ENCODE peak calls at places on chromosomes 4 and X, in four cellular contexts. One of them, this sample, is unnamed.

GRCh38 chr4:172393220-172393619 is 580.0 kb downstream of the GALNTL6 start:
- DNase-seq in AML-193: no peak
- DNase-seq in HT-29: no peak
- DNase-seq in activated CD8-positive, alpha-beta T cell treated with anti-CD3 and anti-CD28 coated beads for 36 hours: no peak
- DNase-seq in this sample: no peak

GRCh38 chr4:88820723-88821368 is 123.2 kb upstream of the NAP1L5 start:
- DNase-seq in AML-193: no peak
- DNase-seq in HT-29: no peak
- DNase-seq in activated CD8-positive, alpha-beta T cell treated with anti-CD3 and anti-CD28 coated beads for 36 hours: no peak
- DNase-seq in this sample: no peak

GRCh38 chr4:77819409-77819835 is 254 bp upstream of the CNOT6L start:
- DNase-seq in activated CD8-positive, alpha-beta T cell treated with anti-CD3 and anti-CD28 coated beads for 36 hours: no peak
- DNase-seq in HT-29: no peak
- DNase-seq in AML-193: no peak
- DNase-seq in this sample: peak

GRCh38 chrX:121011254-121011653 is 25.7 kb upstream of the CT47A1 start:
- DNase-seq in HT-29: no peak
- DNase-seq in AML-193: no peak
- DNase-seq in activated CD8-positive, alpha-beta T cell treated with anti-CD3 and anti-CD28 coated beads for 36 hours: no peak
- DNase-seq in this sample: no peak

GRCh38 chrX:140091276-140091886 is 126.1 kb upstream of the CXorf66 start:
- DNase-seq in activated CD8-positive, alpha-beta T cell treated with anti-CD3 and anti-CD28 coated beads for 36 hours: peak
- DNase-seq in HT-29: no peak
- DNase-seq in AML-193: no peak
- DNase-seq in this sample: no peak

GRCh38 chr4:133156096-133156495 is 7.0 kb downstream of the PCDH10 start:
- DNase-seq in activated CD8-positive, alpha-beta T cell treated with anti-CD3 and anti-CD28 coated beads for 36 hours: no peak
- DNase-seq in HT-29: no peak
- DNase-seq in AML-193: no peak
- DNase-seq in this sample: peak

GRCh38 chrX:22134681-22135080 is 102.6 kb downstream of the PHEX start:
- DNase-seq in activated CD8-positive, alpha-beta T cell treated with anti-CD3 and anti-CD28 coated beads for 36 hours: no peak
- DNase-seq in HT-29: peak
- DNase-seq in AML-193: no peak
- DNase-seq in this sample: no peak

GRCh38 chr4:169071781-169072180 is 61.7 kb upstream of the CBR4 start:
- DNase-seq in activated CD8-positive, alpha-beta T cell treated with anti-CD3 and anti-CD28 coated beads for 36 hours: no peak
- DNase-seq in AML-193: no peak
- DNase-seq in HT-29: no peak
- DNase-seq in this sample: no peak

GRCh38 chr4:69910016-69910782 is 20.7 kb upstream of the CSN1S1 start:
- DNase-seq in activated CD8-positive, alpha-beta T cell treated with anti-CD3 and anti-CD28 coated beads for 36 hours: no peak
- DNase-seq in HT-29: no peak
- DNase-seq in AML-193: no peak
- DNase-seq in this sample: no peak

GRCh38 chr4:153467154-153467896 is 1.2 kb downstream of the TMEM131L start:
- DNase-seq in AML-193: peak
- DNase-seq in HT-29: peak
- DNase-seq in activated CD8-positive, alpha-beta T cell treated with anti-CD3 and anti-CD28 coated beads for 36 hours: peak
- DNase-seq in this sample: peak

This sample was measured in Ammon's horn.